ENCODE peak calls at places on chromosomes 3 and 15, in ten cellular contexts. K is CD8-positive, alpha-beta T cell; E is H7; Y is neuronal stem cell; O is tibial nerve; Z is bronchial epithelial cell; N is ovary; I is fibroblast of lung; C is OCI-LY7; F is WERI-Rb-1. P is an unnamed sample.

GRCh38 chr15:75042730-75043508 is 19.5 kb downstream of the PPCDC start:
- DNase-seq in K (peak; percentile 49), E (peak; percentile 83), Y (no peak), O (peak; percentile 47), Z (peak; percentile 32), N (peak; percentile 54), I (no peak), C (peak; percentile 98), F (peak; percentile 81), P (peak; percentile 85)

GRCh38 chr15:58146734-58147133 is 8.6 kb downstream of the AQP9 start:
- DNase-seq in K (no peak), E (no peak), Y (no peak), O (peak; percentile 36), Z (peak; percentile 37), N (no peak), I (peak; percentile 57), C (no peak), F (no peak), P (no peak)

GRCh38 chr3:109057616-109058015 is 60.3 kb downstream of the MORC1 start:
- DNase-seq in K (no peak), E (no peak), Y (no peak), O (no peak), Z (no peak), N (no peak), I (no peak), C (no peak), F (no peak), P (no peak)

GRCh38 chr3:24952388-24952787 is 457.7 kb upstream of the THRB start:
- DNase-seq in K (no peak), E (peak; percentile 36), Y (peak; percentile 43), O (no peak), Z (no peak), N (no peak), I (no peak), C (no peak), F (no peak), P (peak; percentile 74)

GRCh38 chr3:123099331-123100191 is 32.7 kb downstream of the PDIA5 start:
- DNase-seq in K (no peak), E (peak; percentile 59), Y (no peak), O (no peak), Z (no peak), N (no peak), I (no peak), C (no peak), F (no peak), P (peak; percentile 84)

GRCh38 chr3:170517251-170517945 is 68.5 kb downstream of the SLC7A14 start:
- DNase-seq in K (no peak), E (no peak), Y (no peak), O (no peak), Z (peak; percentile 46), N (no peak), I (no peak), C (no peak), F (no peak), P (peak; percentile 53)

GRCh38 chr3:10263549-10264363 is 15.5 kb downstream of the TATDN2 start:
- DNase-seq in K (peak; percentile 50), E (peak; percentile 87), Y (no peak), O (peak; percentile 53), Z (peak; percentile 29), N (peak; percentile 61), I (peak; percentile 46), C (peak; percentile 36), F (peak; percentile 75), P (peak; percentile 92)

GRCh38 chr3:88005066-88005465 is 53.7 kb downstream of the CGGBP1 start:
- DNase-seq in K (no peak), E (no peak), Y (no peak), O (no peak), Z (peak; percentile 39), N (no peak), I (peak; percentile 58), C (peak; percentile 60), F (no peak), P (no peak)

GRCh38 chr3:28860307-28860706 is 420.6 kb upstream of the RBMS3 start:
- DNase-seq in K (no peak), E (no peak), Y (no peak), O (peak; percentile 36), Z (no peak), N (no peak), I (peak; percentile 43), C (no peak), F (no peak), P (no peak)

GRCh38 chr3:42830437-42831320 is 21.4 kb downstream of the ACKR2 start:
- DNase-seq in K (no peak), E (peak; percentile 68), Y (no peak), O (no peak), Z (peak; percentile 54), N (no peak), I (peak; percentile 66), C (peak; percentile 35), F (no peak), P (peak; percentile 70)

GRCh38 chr15:56242576-56243116 is 1.0 kb downstream of the RFX7 start:
- DNase-seq in K (no peak), E (no peak), Y (peak; percentile 61), O (no peak), Z (peak; percentile 12), N (no peak), I (peak; percentile 12), C (no peak), F (no peak), P (no peak)

GRCh38 chr15:63083046-63083445 is 38.6 kb upstream of the LACTB start:
- DNase-seq in K (no peak), E (no peak), Y (no peak), O (no peak), Z (no peak), N (no peak), I (no peak), C (no peak), F (no peak), P (peak; percentile 71)

GRCh38 chr15:71116366-71116765 is 1.1 kb downstream of the THSD4 start:
- DNase-seq in K (no peak), E (peak; percentile 42), Y (no peak), O (no peak), Z (no peak), N (no peak), I (no peak), C (no peak), F (no peak), P (no peak)

DNA sequence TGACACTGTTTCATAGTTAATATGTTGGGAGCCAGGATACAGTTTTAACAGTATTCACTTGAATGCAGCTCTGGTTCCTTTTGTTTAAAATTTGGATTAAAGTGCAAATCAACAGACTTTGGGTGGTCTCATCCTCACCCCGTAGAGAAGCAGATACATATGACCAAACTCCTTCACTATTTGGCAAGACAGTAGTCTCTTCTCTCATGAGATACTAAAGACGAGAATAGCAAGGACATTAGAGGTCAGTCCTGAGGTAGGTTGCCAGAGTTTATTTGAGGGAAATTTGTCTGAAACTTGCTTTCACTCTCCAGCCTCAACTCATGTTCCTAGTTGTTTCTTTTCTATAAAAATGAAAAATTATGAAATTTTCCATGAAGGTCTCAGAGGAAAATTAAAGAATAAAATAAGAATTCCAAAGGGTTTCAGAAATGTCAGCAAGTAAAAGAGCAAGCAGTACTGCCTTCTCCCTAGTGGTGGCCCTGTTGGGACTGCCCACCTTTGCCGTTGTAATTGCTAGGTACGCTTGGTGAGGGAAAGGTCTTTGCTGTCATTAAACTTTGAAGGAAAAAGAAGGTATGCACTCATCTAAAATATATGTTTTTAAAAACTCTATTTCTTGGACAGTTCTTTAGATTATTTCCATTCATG is 111.2 kb downstream of the CMSS1 start:
- DNase-seq in K (no peak), E (no peak), Y (no peak), O (peak; percentile 35), Z (no peak), N (no peak), I (no peak), C (no peak), F (no peak), P (peak; percentile 64)
- H3K4me3 ChIP-seq in K (no peak overlapping the region), E (no peak overlapping the region), Y (no peak overlapping the region), O (no peak overlapping the region), Z (no peak overlapping the region), N (no peak overlapping the region), I (no peak overlapping the region), C (no peak overlapping the region), F (no peak overlapping the region), P (no peak overlapping the region)

DNA sequence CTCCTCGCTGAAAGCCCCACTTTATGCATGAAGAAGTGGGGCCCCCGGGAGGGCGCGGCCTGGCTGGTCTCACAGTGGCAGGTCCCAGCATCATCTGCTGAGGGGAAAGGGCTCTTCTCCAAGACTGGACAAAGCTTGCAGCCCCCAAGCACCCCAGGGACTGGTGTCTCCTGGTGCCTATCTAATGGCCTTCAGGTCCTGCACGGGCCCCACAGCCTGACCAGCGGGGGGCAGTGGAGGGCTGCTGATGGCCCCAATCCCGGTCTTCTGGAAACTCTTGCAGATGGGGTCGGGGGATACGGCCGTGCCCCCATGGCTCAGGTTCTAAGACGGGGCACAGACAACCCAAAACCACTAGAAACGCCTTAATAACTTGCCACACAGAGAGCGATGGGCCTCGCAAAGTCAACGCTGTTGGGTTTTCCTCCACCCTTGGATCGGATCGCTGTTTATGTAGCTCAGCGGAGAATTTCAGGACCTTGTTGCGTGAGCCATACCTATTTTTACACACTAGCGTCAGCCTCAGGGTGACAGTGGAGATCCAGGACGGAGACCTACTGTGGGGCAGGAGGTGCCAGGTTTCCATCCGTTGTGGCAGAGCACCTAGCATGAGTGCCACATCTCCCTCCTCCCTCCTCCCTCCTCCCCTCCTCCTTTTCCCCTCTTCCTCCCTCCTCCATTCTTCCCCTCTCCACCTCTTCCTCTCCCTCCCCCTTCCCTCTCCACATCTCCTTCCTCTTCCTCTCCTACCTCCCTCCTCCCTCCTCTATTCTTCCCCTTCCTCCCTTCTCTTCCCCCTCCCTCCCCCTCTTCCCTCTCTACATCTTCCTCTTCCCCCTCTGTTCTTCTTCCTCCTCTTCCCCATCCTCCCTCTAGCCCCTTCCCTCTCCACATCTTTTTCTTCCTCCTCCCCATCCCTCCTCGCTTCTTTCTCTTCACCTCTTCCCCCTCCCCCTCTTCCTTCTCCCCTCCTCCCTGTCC is 79.3 kb upstream of the ALDH1L1 start:
- DNase-seq in K (no peak), E (peak; percentile 83), Y (no peak), O (no peak), Z (peak; percentile 25), N (peak; percentile 69), I (peak; percentile 41), C (peak; percentile 35), F (peak; percentile 63), P (peak; percentile 86)
- H3K4me3 ChIP-seq in K (no peak overlapping the region), E (peak overlapping the region; percentile 21), Y (no peak overlapping the region), O (no peak overlapping the region), Z (peak overlapping the region; percentile 8), N (no peak overlapping the region), I (no peak overlapping the region), C (no peak overlapping the region), F (no peak overlapping the region), P (no peak overlapping the region)

GRCh38 chr3:127679534-127680145 is 6.9 kb downstream of the ABTB1 start:
- DNase-seq in K (no peak), E (peak; percentile 90), Y (no peak), O (no peak), Z (no peak), N (peak; percentile 4), I (no peak), C (no peak), F (peak; percentile 7), P (peak; percentile 82)
- H3K4me3 ChIP-seq in K (no peak overlapping the region), E (no peak overlapping the region), Y (peak overlapping the region; percentile 20), O (no peak overlapping the region), Z (no peak overlapping the region), N (no peak overlapping the region), I (no peak overlapping the region), C (no peak overlapping the region), F (no peak overlapping the region), P (no peak overlapping the region)

DNA sequence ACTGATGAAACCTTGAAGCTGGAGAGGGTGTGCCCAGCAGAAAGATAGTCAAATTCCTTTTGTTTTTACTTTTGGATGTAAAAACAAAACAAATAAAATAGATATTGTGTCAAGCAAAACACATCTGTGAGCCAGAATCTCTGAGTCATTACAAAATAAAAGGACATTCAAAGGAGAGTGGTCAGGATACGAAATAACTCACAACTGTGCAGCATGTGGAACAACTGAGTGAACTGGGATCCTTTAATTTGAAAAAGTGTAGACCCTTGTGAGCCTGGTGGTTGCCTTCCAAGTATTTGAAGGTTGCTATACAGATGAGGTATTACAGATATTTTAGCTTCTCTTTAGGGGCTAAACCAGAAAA is 26.6 kb downstream of the KCNMB2 start:
- DNase-seq in K (no peak), E (no peak), Y (no peak), O (no peak), Z (no peak), N (no peak), I (no peak), C (no peak), F (no peak), P (no peak)
- H3K4me3 ChIP-seq in K (no peak overlapping the region), E (no peak overlapping the region), Y (no peak overlapping the region), O (no peak overlapping the region), Z (no peak overlapping the region), N (no peak overlapping the region), I (no peak overlapping the region), C (no peak overlapping the region), F (no peak overlapping the region), P (no peak overlapping the region)